ENCODE peak calls at places on chromosome 22, in five cellular contexts. L is progenitor cell of endocrine pancreas; Z is hippocampal formation; V is fibroblast of lung; G is activated CD4-positive, alpha-beta T cell treated with anti-CD3 and anti-CD28 coated beads, Interleukin-2, amount 50 U/mL, for 24 hours. P is an unnamed sample.

GRCh38 chr22:25051983-25052710 is 99.6 kb downstream of the KIAA1671 start:
- DNase-seq in V (no peak), Z (no peak), G (no peak), L (no peak), P (no peak)

GRCh38 chr22:45550416-45550815 is 47.7 kb downstream of the FBLN1 start:
- DNase-seq in Z (no peak), L (no peak), G (no peak), V (no peak), P (no peak)

GRCh38 chr22:40877488-40877887 is 15.6 kb upstream of the DNAJB7 start:
- DNase-seq in L (no peak), Z (no peak), V (no peak), G (no peak), P (no peak)

GRCh38 chr22:41215409-41215808 is 10.3 kb downstream of the L3MBTL2 start:
- DNase-seq in V (no peak), Z (no peak), G (no peak), L (no peak), P (no peak)

GRCh38 chr22:22684605-22685561 is 40.5 kb downstream of the GGTLC2 start:
- DNase-seq in V (peak; percentile 47), G (no peak), L (peak; percentile 37), Z (no peak), P (no peak)

GRCh38 chr22:49826603-49827306 is 918 bp downstream of the BRD1 start:
- DNase-seq in G (no peak), V (peak; percentile 55), L (no peak), Z (peak; percentile 22), P (peak; percentile 73)

GRCh38 chr22:50676661-50677492 is 4.3 kb downstream of the SHANK3 start:
- DNase-seq in V (no peak), G (no peak), Z (no peak), L (no peak), P (no peak)

GRCh38 chr22:49800408-49801238 is 27.1 kb downstream of the BRD1 start:
- DNase-seq in G (no peak), V (no peak), Z (no peak), L (no peak), P (no peak)

GRCh38 chr22:43014876-43015676 is at the start of gene PACSIN2:
- DNase-seq in L (peak; percentile 100), Z (peak; percentile 99), V (peak; percentile 98), G (peak; percentile 98), P (peak; percentile 99)

GRCh38 chr22:49629586-49630447 is 197.9 kb downstream of the BRD1 start:
- DNase-seq in Z (no peak), G (no peak), V (no peak), L (no peak), P (no peak)

GRCh38 chr22:36336246-36337182 is 51.3 kb downstream of the MYH9 start:
- DNase-seq in Z (no peak), V (no peak), L (no peak), G (no peak), P (no peak)

GRCh38 chr22:33504941-33505647 is 415.2 kb downstream of the LARGE1 start:
- DNase-seq in G (no peak), Z (no peak), V (no peak), L (no peak), P (no peak)